ENCODE peak calls at places on chromosome 1, in six cellular contexts. T is upper lobe of right lung, I is IMR-90, M is LNCaP clone FGC, H is cardiac muscle cell, F is astrocyte of the cerebellum. Y is an unnamed sample.

GRCh38 chr1:50110084-50110615 is 1.4 kb downstream of the ELAVL4 start:
- DNase-seq in H (no peak), I (no peak), T (no peak), F (no peak), M (no peak), Y (no peak)

GRCh38 chr1:229041946-229042345 is 229.0 kb upstream of the RAB4A start:
- DNase-seq in H (no peak), F (no peak), M (no peak), I (no peak), T (no peak), Y (no peak)

GRCh38 chr1:161229896-161230295 is 4.0 kb downstream of the TOMM40L start:
- DNase-seq in T (no peak), H (no peak), M (no peak), F (no peak), I (no peak), Y (no peak)

GRCh38 chr1:206142770-206143169 is 25.6 kb upstream of the AVPR1B start:
- DNase-seq in I (no peak), T (no peak), H (no peak), M (no peak), F (no peak), Y (no peak)

GRCh38 chr1:231395051-231395995 is 26.8 kb downstream of the EGLN1 start:
- DNase-seq in M (no peak), H (peak), F (peak), T (no peak), I (peak), Y (no peak)

GRCh38 chr1:86507935-86508582 is 38.8 kb upstream of the CLCA4 start:
- DNase-seq in F (no peak), H (peak), M (no peak), T (no peak), I (peak), Y (peak)

GRCh38 chr1:21280482-21280881 is 9.8 kb downstream of the ECE1 start:
- DNase-seq in M (no peak), T (no peak), H (no peak), F (no peak), I (no peak), Y (no peak)

GRCh38 chr1:48026701-48027532 is 29.7 kb upstream of the TRABD2B start:
- DNase-seq in F (no peak), I (no peak), T (no peak), H (no peak), M (no peak), Y (no peak)

GRCh38 chr1:65469889-65470340 is 49.4 kb downstream of the LEPR start:
- DNase-seq in H (peak), M (no peak), I (peak), F (peak), T (no peak), Y (no peak)

GRCh38 chr1:69700770-69701169 is 133.0 kb downstream of the LRRC7 start:
- DNase-seq in F (no peak), I (peak), T (no peak), H (peak), M (peak), Y (no peak)

GRCh38 chr1:64898107-64898861 is 68.1 kb downstream of the JAK1 start:
- DNase-seq in I (peak), F (peak), T (peak), M (peak), H (peak), Y (peak)

GRCh38 chr1:231493421-231494185 is 34.9 kb upstream of the TSNAX start:
- DNase-seq in F (no peak), M (no peak), I (peak), H (peak), T (no peak), Y (no peak)

GRCh38 chr1:119097380-119097779 is 43.1 kb downstream of the WARS2 start:
- DNase-seq in H (peak), T (no peak), M (no peak), I (peak), F (peak), Y (no peak)

GRCh38 chr1:236677641-236678235 is 8.6 kb upstream of the ACTN2 start:
- DNase-seq in I (no peak), T (no peak), F (no peak), M (no peak), H (peak), Y (no peak)

GRCh38 chr1:46003315-46003714 is 129.1 kb downstream of the PIK3R3 start:
- DNase-seq in I (no peak), F (no peak), H (no peak), M (no peak), T (peak), Y (no peak)

GRCh38 chr1:16984717-16985116 is 4.3 kb upstream of the MFAP2 start:
- DNase-seq in F (peak), I (peak), H (peak), T (no peak), M (no peak), Y (peak)

GRCh38 chr1:6093611-6094010 is 47.9 kb downstream of the KCNAB2 start:
- DNase-seq in T (no peak), I (no peak), F (no peak), M (no peak), H (no peak), Y (no peak)

GRCh38 chr1:162943627-162944026 is 82.7 kb upstream of the CCDC190 start:
- DNase-seq in I (peak), T (no peak), M (no peak), F (peak), H (no peak), Y (no peak)

GRCh38 chr1:161763522-161764098 is 2.5 kb upstream of the ATF6 start:
- DNase-seq in F (no peak), I (no peak), H (no peak), M (no peak), T (no peak), Y (no peak)

GRCh38 chr1:82227286-82227685 is 426.6 kb downstream of the ADGRL2 start:
- DNase-seq in T (no peak), H (no peak), F (no peak), I (no peak), M (no peak), Y (no peak)

GRCh38 chr1:203547147-203547546 is 53.2 kb downstream of the OPTC start:
- DNase-seq in F (no peak), H (no peak), I (no peak), M (no peak), T (no peak), Y (no peak)

GRCh38 chr1:202349263-202349928 is 897 bp downstream of the PPP1R12B start:
- DNase-seq in M (no peak), I (peak), F (no peak), T (no peak), H (peak), Y (no peak)

GRCh38 chr1:227316941-227317540 is 1.3 kb downstream of the CDC42BPA start:
- DNase-seq in H (peak), T (no peak), M (no peak), F (no peak), I (peak), Y (no peak)

GRCh38 chr1:34034029-34034428 is 131.0 kb downstream of the CSMD2 start:
- DNase-seq in T (no peak), I (no peak), F (no peak), M (no peak), H (no peak), Y (no peak)

GRCh38 chr1:99808391-99809115 is 41.6 kb upstream of the AGL start:
- DNase-seq in T (no peak), I (peak), M (peak), F (peak), H (peak), Y (peak)

GRCh38 chr1:82161651-82162238 is 361.0 kb downstream of the ADGRL2 start:
- DNase-seq in M (peak), T (no peak), F (peak), I (no peak), H (no peak), Y (no peak)

GRCh38 chr1:108852141-108852540 is 4.8 kb downstream of the AKNAD1 start:
- DNase-seq in F (no peak), H (peak), M (no peak), T (no peak), I (no peak), Y (no peak)

GRCh38 chr1:31782066-31782762 is 18.1 kb upstream of the ADGRB2 start:
- DNase-seq in T (no peak), I (no peak), F (no peak), H (no peak), M (no peak), Y (no peak)

GRCh38 chr1:53511323-53511932 is 52.2 kb downstream of the DMRTB1 start:
- DNase-seq in I (no peak), M (peak), F (no peak), T (no peak), H (no peak), Y (no peak)

GRCh38 chr1:30407862-30408580 is 315.4 kb downstream of the MATN1 start:
- DNase-seq in M (no peak), H (peak), I (no peak), F (no peak), T (peak), Y (peak)

GRCh38 chr1:193321242-193321842 is 134.9 kb upstream of the B3GALT2 start:
- DNase-seq in I (no peak), H (peak), F (peak), T (no peak), M (no peak), Y (no peak)

GRCh38 chr1:6730889-6731288 is 29.3 kb upstream of the DNAJC11 start:
- DNase-seq in I (no peak), M (no peak), H (no peak), F (no peak), T (peak), Y (peak)

GRCh38 chr1:115364776-115365155 is 26.7 kb upstream of the NGF start:
- DNase-seq in H (no peak), T (no peak), F (no peak), M (no peak), I (no peak), Y (no peak)

GRCh38 chr1:7586031-7586941 is 184.8 kb upstream of the VAMP3 start:
- DNase-seq in M (no peak), F (no peak), I (no peak), H (peak), T (peak), Y (peak)

DNA sequence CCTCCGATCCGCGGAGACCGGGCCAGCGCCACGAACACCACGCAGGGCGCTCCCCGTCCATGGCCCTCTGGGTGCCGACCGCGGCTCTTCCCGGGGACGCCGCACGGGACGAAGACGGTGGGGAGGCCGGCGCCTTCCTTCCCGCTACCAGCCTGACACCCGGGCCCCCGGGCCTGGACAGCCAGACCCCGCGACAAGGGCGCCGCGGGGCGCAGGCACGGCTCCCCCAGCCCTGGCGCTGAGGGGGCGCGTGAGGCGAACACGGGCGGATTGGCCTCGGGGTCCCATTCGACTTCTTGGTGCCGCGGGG is 629 bp upstream of the NOC2L start:
- DNase-seq in I (no peak), H (no peak), M (no peak), T (no peak), F (no peak), Y (no peak)
- H3K4me3 ChIP-seq in I (no peak), H (no peak), M (peak), T (peak), F (peak), Y (peak)

GRCh38 chr1:200873116-200873670 is 412 bp downstream of the GPR25 start:
- DNase-seq in H (peak), T (no peak), M (no peak), I (no peak), F (no peak), Y (peak)

GRCh38 chr1:200874694-200875093 is 1.9 kb downstream of the GPR25 start:
- DNase-seq in I (no peak), T (no peak), H (no peak), F (no peak), M (no peak), Y (peak)

GRCh38 chr1:200869753-200870391 is 2.9 kb upstream of the GPR25 start:
- DNase-seq in F (no peak), I (no peak), T (no peak), M (no peak), H (no peak), Y (peak)

GRCh38 chr1:200873671-200874397 is 1.1 kb downstream of the GPR25 start:
- DNase-seq in M (no peak), F (no peak), T (peak), I (no peak), H (peak), Y (peak)

DNA sequence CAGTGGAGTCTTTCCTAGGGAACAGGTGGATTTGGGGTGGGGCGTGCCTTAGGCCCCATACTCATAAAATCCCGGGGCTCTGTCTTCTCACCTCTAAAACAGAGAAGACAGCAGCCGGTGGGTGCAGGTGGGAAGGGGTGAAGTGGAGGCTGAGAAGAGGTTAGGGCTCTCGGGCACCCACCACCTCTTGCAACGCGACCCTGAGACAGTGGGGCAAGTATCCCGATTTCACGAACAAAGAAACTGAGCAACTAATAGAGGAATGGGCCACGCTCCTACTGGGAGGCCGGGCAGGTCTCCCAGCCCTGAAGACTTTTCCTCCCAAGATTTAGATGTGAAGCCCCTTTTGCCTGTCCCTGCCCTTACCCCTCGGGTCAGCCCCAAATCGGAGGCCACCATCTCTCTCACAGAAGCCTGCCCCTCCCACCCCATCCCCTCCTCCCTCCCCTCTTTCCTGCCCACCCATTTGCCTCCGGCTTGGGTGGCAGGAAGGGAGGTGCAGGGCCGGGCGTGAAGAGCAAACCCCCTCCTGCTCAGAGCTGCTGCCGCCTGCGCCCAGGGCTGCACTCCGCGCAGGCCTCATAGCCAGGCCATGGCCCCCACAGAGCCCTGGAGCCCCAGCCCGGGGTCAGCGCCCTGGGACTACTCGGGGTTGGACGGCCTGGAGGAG is at the start of gene GPR25:
- DNase-seq in F (no peak), I (no peak), H (no peak), T (no peak), M (no peak), Y (peak)
- H3K4me3 ChIP-seq in F (peak), I (no peak), H (no peak), T (peak), M (no peak), Y (peak)

DNA sequence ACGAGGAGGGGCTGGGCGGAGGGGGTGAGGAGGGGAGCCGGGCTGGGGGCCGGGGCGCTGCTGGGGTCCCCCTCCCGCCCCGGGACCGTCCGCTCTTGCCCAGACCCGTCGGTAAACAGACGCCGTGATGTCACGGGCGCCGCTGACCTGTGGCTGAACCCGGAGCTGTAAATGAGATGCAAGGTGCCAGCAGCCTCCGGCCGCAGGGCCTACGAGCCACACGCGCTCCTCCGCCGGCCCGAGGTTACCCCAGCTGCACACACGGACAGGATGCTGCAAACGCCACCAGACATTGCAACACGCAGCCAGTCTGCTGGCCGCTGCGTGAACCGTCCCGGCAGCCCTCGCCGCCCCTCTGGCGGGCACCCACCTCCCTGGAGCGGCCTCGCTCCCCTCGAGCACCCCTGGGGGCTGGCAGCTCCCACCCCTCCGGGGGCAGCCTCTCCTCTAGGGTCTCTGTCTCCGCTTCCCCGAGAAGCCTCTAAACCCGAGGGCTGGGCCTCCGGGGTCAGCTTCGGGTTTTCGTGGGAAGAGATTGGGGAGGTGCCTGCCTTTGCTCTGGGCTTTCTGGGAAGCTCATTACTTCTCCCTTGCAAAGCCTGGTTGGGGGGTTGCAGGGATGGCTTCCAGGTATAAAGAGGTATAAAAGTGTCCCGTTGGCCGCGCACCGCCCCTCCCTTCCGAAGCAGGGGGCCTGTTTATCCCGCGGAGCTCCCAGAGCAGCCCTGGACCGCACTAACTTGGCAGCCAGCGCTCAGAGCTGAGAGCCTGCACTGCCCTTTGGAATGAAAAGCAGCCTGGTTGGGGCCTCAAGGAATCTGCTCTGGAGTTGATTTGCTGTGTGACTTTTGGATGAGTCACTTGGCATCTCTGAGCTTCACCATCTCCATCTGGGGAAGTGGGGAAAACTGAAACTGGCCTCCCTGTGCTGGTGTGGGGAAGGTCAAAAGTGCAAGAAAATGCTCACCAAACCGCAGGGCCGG is 21.9 kb downstream of the DHRS3 start:
- DNase-seq in I (peak), M (peak), H (peak), F (peak), T (peak), Y (peak)
- H3K4me3 ChIP-seq in I (no peak), M (no peak), H (peak), F (peak), T (peak), Y (peak)

GRCh38 chr1:91585502-91585901 is 84.9 kb downstream of the CDC7 start:
- DNase-seq in H (no peak), T (no peak), I (no peak), M (no peak), F (no peak), Y (no peak)
- H3K4me3 ChIP-seq in H (no peak), T (no peak), I (no peak), M (no peak), F (no peak), Y (no peak)

DNA sequence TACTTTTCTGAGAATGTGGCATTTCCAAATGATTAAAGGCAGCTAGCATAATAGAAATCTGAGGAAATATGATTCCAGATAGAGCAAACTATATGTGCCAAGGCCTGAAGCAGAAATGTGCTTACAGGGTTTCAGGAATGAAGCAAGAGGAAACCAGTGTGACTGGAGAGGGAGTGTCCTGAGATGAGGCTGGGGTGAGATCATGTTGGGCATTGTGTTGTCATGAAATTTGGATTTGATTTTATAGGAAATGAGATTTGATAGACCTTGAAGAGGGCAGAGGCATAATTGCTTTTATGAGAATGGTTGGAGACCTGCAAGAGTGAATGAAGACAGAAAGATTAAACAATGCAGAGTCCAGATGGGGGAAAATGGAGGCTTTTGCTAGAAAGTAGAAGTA is 338.1 kb upstream of the SNX7 start:
- DNase-seq in H (peak), M (no peak), F (no peak), T (no peak), I (peak), Y (no peak)
- H3K4me3 ChIP-seq in H (no peak), M (no peak), F (no peak), T (no peak), I (no peak), Y (no peak)

GRCh38 chr1:159509440-159510222 is 26.2 kb downstream of the OR10J5 start:
- DNase-seq in H (no peak), M (no peak), T (no peak), I (no peak), F (no peak), Y (no peak)

GRCh38 chr1:159508951-159509350 is 26.9 kb downstream of the OR10J5 start:
- DNase-seq in I (no peak), T (no peak), F (no peak), H (no peak), M (no peak), Y (no peak)

GRCh38 chr1:159510223-159510530 is 25.6 kb downstream of the OR10J5 start:
- DNase-seq in H (peak), T (no peak), I (no peak), M (no peak), F (no peak), Y (no peak)
- H3K4me3 ChIP-seq in H (no peak), T (no peak), I (no peak), M (no peak), F (no peak), Y (no peak)

GRCh38 chr1:2019162-2019542 is at the start of gene GABRD:
- DNase-seq in M (no peak), I (no peak), H (peak), T (no peak), F (no peak), Y (no peak)

GRCh38 chr1:2019571-2020309 is 595 bp downstream of the GABRD start:
- DNase-seq in H (peak), I (no peak), M (no peak), T (no peak), F (no peak), Y (no peak)

GRCh38 chr1:2020310-2020655 is 1.1 kb downstream of the GABRD start:
- DNase-seq in T (no peak), I (no peak), H (no peak), M (no peak), F (no peak), Y (no peak)

GRCh38 chr1:2016123-2016522 is 3.0 kb upstream of the GABRD start:
- DNase-seq in I (no peak), M (no peak), H (no peak), T (no peak), F (no peak), Y (no peak)

GRCh38 chr1:2018217-2019161 is 656 bp upstream of the GABRD start:
- DNase-seq in F (no peak), M (no peak), T (no peak), I (no peak), H (no peak), Y (no peak)
- H3K4me3 ChIP-seq in F (no peak), M (no peak), T (no peak), I (no peak), H (no peak), Y (no peak)

GRCh38 chr1:207455183-207455754 is 1.1 kb downstream of the CR2 start:
- DNase-seq in T (no peak), M (no peak), I (no peak), H (no peak), F (no peak), Y (no peak)
- H3K4me3 ChIP-seq in T (no peak), M (no peak), I (no peak), H (peak), F (no peak), Y (no peak)

Y was measured in sigmoid colon.